ENCODE peak calls at places on chromosomes 7 and 10, in four cellular contexts. One of them, this sample, is unnamed.

GRCh38 chr10:37831495-37832333 is 25.7 kb downstream of the ZNF248 start:
- DNase-seq in progenitor cell of endocrine pancreas: no peak
- DNase-seq in WERI-Rb-1: no peak
- DNase-seq in body of pancreas: no peak
- DNase-seq in this sample: no peak

GRCh38 chr10:15742831-15743230 is 23.1 kb upstream of the ITGA8 start:
- DNase-seq in progenitor cell of endocrine pancreas: no peak
- DNase-seq in WERI-Rb-1: no peak
- DNase-seq in body of pancreas: no peak
- DNase-seq in this sample: no peak

GRCh38 chr7:34596887-34597286 is 61.1 kb upstream of the NPSR1 start:
- DNase-seq in progenitor cell of endocrine pancreas: no peak
- DNase-seq in WERI-Rb-1: peak
- DNase-seq in body of pancreas: no peak
- DNase-seq in this sample: no peak

GRCh38 chr7:141696386-141696785 is 5.6 kb downstream of the DENND11 start:
- DNase-seq in progenitor cell of endocrine pancreas: no peak
- DNase-seq in WERI-Rb-1: no peak
- DNase-seq in body of pancreas: no peak
- DNase-seq in this sample: no peak

GRCh38 chr10:119198438-119198837 is 8.9 kb upstream of the GRK5 start:
- DNase-seq in progenitor cell of endocrine pancreas: no peak
- DNase-seq in WERI-Rb-1: peak
- DNase-seq in body of pancreas: peak
- DNase-seq in this sample: no peak

GRCh38 chr7:128890306-128891109 is 20.0 kb downstream of the KCP start:
- DNase-seq in progenitor cell of endocrine pancreas: no peak
- DNase-seq in WERI-Rb-1: peak
- DNase-seq in body of pancreas: no peak
- DNase-seq in this sample: no peak

GRCh38 chr7:28685660-28686417 is 272.3 kb downstream of the TRIL start:
- DNase-seq in progenitor cell of endocrine pancreas: no peak
- DNase-seq in WERI-Rb-1: no peak
- DNase-seq in body of pancreas: peak
- DNase-seq in this sample: peak

GRCh38 chr10:132232553-132232949 is 45.8 kb downstream of the DPYSL4 start:
- DNase-seq in progenitor cell of endocrine pancreas: no peak
- DNase-seq in WERI-Rb-1: no peak
- DNase-seq in body of pancreas: no peak
- DNase-seq in this sample: peak

GRCh38 chr10:116974442-116975005 is 30.5 kb downstream of the SHTN1 start:
- DNase-seq in progenitor cell of endocrine pancreas: no peak
- DNase-seq in WERI-Rb-1: no peak
- DNase-seq in body of pancreas: no peak
- DNase-seq in this sample: no peak

GRCh38 chr7:27641576-27642230 is 21.0 kb downstream of the HIBADH start:
- DNase-seq in progenitor cell of endocrine pancreas: no peak
- DNase-seq in WERI-Rb-1: no peak
- DNase-seq in body of pancreas: no peak
- DNase-seq in this sample: no peak

GRCh38 chr7:4436361-4436899 is 245.7 kb upstream of the FOXK1 start:
- DNase-seq in progenitor cell of endocrine pancreas: no peak
- DNase-seq in WERI-Rb-1: no peak
- DNase-seq in body of pancreas: no peak
- DNase-seq in this sample: no peak

GRCh38 chr7:45651056-45651444 is 76.9 kb downstream of the ADCY1 start:
- DNase-seq in progenitor cell of endocrine pancreas: no peak
- DNase-seq in WERI-Rb-1: no peak
- DNase-seq in body of pancreas: no peak
- DNase-seq in this sample: no peak

DNA sequence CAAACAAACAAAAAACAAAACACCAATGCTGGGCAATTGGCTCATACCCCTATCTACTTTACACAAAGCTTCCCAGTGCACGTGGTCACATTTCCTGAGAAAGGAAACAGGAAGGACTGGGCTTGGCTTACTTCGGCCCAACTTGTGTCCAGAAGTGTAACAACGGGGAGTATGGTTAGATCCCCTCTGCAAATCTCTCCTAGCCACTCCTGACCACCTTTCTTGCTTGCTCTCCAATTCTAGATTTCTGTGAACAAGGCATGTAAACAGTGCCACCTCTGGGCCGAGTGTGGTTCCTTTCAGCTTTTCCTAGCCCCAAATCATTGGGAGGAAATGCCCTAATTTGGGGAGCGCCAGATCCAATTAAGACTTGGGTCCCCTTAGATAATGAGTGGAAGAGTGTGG is 21.0 kb upstream of the FRAT2 start:
- DNase-seq in progenitor cell of endocrine pancreas: no peak
- DNase-seq in WERI-Rb-1: no peak
- DNase-seq in body of pancreas: peak
- DNase-seq in this sample: no peak
- TF ChIP-seq CTCF in progenitor cell of endocrine pancreas: peak
- TF ChIP-seq CTCF in WERI-Rb-1: peak
- TF ChIP-seq CTCF in body of pancreas: peak
- TF ChIP-seq CTCF in this sample: peak

GRCh38 chr10:114876169-114876568 is 54.6 kb downstream of the FHIP2A start:
- DNase-seq in progenitor cell of endocrine pancreas: no peak
- DNase-seq in WERI-Rb-1: no peak
- DNase-seq in body of pancreas: no peak
- DNase-seq in this sample: no peak

GRCh38 chr10:114876602-114877300 is 55.2 kb downstream of the FHIP2A start:
- DNase-seq in progenitor cell of endocrine pancreas: peak
- DNase-seq in WERI-Rb-1: peak
- DNase-seq in body of pancreas: peak
- DNase-seq in this sample: peak

GRCh38 chr10:114877301-114877644 is 55.7 kb downstream of the FHIP2A start:
- DNase-seq in progenitor cell of endocrine pancreas: no peak
- DNase-seq in WERI-Rb-1: no peak
- DNase-seq in body of pancreas: no peak
- DNase-seq in this sample: no peak

GRCh38 chr10:114872519-114873087 is 51.0 kb downstream of the FHIP2A start:
- DNase-seq in progenitor cell of endocrine pancreas: no peak
- DNase-seq in WERI-Rb-1: no peak
- DNase-seq in body of pancreas: no peak
- DNase-seq in this sample: no peak

GRCh38 chr10:114874827-114875541 is 53.4 kb downstream of the FHIP2A start:
- DNase-seq in progenitor cell of endocrine pancreas: no peak
- DNase-seq in WERI-Rb-1: peak
- DNase-seq in body of pancreas: peak
- DNase-seq in this sample: no peak
- TF ChIP-seq CTCF in progenitor cell of endocrine pancreas: peak
- TF ChIP-seq CTCF in WERI-Rb-1: no peak
- TF ChIP-seq CTCF in body of pancreas: no peak
- TF ChIP-seq CTCF in this sample: no peak

GRCh38 chr10:17407040-17407439 is 47.4 kb downstream of the ST8SIA6 start:
- DNase-seq in progenitor cell of endocrine pancreas: no peak
- DNase-seq in WERI-Rb-1: no peak
- DNase-seq in body of pancreas: no peak
- DNase-seq in this sample: no peak

GRCh38 chr10:17410907-17411306 is 43.5 kb downstream of the ST8SIA6 start:
- DNase-seq in progenitor cell of endocrine pancreas: no peak
- DNase-seq in WERI-Rb-1: no peak
- DNase-seq in body of pancreas: no peak
- DNase-seq in this sample: no peak

GRCh38 chr10:17412323-17412722 is 42.1 kb downstream of the ST8SIA6 start:
- DNase-seq in progenitor cell of endocrine pancreas: no peak
- DNase-seq in WERI-Rb-1: no peak
- DNase-seq in body of pancreas: peak
- DNase-seq in this sample: no peak

GRCh38 chr10:17406036-17406834 is 48.2 kb downstream of the ST8SIA6 start:
- DNase-seq in progenitor cell of endocrine pancreas: no peak
- DNase-seq in WERI-Rb-1: no peak
- DNase-seq in body of pancreas: no peak
- DNase-seq in this sample: no peak

DNA sequence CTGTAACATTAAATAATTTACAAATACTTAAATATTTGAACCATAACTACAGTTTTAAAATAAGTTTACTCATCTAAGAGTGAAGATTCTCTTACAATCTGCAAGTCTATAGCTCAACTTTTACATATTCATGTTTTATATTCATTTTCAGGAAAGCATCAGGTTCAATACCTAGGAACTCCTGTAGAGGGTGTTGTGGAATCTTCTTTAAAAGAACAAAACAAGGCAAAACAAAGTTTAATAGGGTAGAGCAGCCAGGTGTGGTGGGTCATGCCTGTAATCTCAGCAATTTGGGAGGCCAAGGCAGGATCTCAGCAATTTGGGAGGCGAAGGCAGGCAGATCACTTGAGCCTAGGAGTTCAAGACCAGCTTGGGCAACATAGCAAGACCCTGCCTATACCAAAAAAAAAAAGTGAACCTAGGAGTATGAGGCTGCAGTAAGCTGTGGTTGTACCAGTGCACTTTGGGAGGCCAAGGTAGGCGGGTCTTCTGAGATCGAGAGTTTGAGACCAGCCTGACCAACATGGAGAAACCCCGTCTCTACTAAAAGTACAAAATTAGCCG is 45.1 kb downstream of the ST8SIA6 start:
- DNase-seq in progenitor cell of endocrine pancreas: no peak
- DNase-seq in WERI-Rb-1: no peak
- DNase-seq in body of pancreas: no peak
- DNase-seq in this sample: no peak
- TF ChIP-seq CTCF in progenitor cell of endocrine pancreas: peak
- TF ChIP-seq CTCF in WERI-Rb-1: peak
- TF ChIP-seq CTCF in body of pancreas: peak
- TF ChIP-seq CTCF in this sample: peak

DNA sequence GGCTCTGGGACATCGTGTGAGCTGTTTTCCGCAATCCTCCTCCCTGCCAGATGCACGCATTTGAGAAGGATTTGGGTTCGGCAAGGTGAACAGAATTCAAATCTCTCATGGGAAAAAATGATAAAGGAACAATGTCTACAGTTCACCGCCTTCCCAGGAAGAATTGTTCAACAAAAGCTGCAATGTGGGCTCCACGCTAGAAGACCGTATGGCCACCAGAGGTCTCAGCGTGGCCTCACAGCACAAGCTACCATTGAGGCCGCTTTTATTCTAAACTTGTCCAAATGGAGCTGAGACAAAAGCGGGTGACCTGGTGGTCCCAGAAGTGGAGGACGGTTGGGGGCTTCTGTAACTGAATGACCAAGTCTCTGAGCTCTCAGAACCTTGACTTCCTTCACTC is 733.1 kb downstream of the PARD3 start:
- DNase-seq in progenitor cell of endocrine pancreas: no peak
- DNase-seq in WERI-Rb-1: no peak
- DNase-seq in body of pancreas: no peak
- DNase-seq in this sample: no peak
- TF ChIP-seq CTCF in progenitor cell of endocrine pancreas: no peak
- TF ChIP-seq CTCF in WERI-Rb-1: no peak
- TF ChIP-seq CTCF in body of pancreas: no peak
- TF ChIP-seq CTCF in this sample: no peak

GRCh38 chr7:116859323-116859722 is 3.1 kb upstream of the CAPZA2 start:
- DNase-seq in progenitor cell of endocrine pancreas: no peak
- DNase-seq in WERI-Rb-1: no peak
- DNase-seq in body of pancreas: no peak
- DNase-seq in this sample: no peak

GRCh38 chr7:116863168-116863670 is 832 bp downstream of the CAPZA2 start:
- DNase-seq in progenitor cell of endocrine pancreas: peak
- DNase-seq in WERI-Rb-1: peak
- DNase-seq in body of pancreas: peak
- DNase-seq in this sample: no peak

GRCh38 chr7:116861717-116862116 is 670 bp upstream of the CAPZA2 start:
- DNase-seq in progenitor cell of endocrine pancreas: no peak
- DNase-seq in WERI-Rb-1: no peak
- DNase-seq in body of pancreas: no peak
- DNase-seq in this sample: no peak

GRCh38 chr7:116864084-116864483 is 1.7 kb downstream of the CAPZA2 start:
- DNase-seq in progenitor cell of endocrine pancreas: no peak
- DNase-seq in WERI-Rb-1: no peak
- DNase-seq in body of pancreas: no peak
- DNase-seq in this sample: no peak

DNA sequence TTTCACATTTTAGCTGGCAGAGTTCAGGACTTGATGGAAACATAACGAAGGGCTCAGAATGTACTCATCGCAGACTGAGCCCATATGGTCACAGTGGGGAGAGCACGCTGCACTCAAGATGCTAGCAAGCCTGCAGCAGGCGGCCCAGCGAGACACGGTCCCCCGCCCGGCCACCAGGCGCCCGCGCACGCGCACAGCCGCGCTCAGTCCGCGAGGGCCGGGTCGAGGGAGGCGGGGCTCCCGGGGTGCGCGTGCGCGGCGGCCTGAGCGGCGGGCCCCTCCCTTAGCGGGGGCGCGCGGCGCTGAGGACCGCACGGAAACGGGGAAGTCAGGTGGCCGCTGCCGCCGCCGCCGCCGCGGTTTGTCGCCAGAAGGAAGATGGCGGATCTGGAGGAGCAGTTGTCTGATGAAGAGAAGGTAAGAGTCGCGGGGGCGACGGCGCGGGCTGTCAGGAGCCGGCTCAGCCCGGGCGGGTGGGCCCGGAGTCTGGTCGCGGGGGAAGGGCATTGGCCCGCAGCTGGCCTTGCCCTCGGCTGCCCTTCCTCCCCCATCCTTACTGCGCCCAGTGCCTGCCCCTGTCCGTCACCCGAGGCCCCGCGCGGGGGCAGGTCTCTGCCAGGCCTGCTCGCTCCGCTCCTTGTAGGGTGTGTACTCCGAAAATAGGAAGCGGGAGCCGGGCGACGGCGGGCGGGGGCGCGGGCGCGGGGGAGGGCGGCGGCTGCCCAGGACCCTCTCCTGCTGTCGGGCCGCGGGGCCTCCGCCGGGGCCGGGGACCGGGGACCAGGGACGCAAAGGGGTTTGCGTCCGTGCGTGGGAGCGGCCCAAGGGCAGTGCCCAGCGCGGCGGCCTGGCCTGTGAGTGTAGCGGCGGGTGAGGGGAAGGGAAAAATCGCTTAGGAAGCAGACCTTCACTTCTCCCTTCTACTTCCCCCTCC is at the start of gene CAPZA2:
- DNase-seq in progenitor cell of endocrine pancreas: peak
- DNase-seq in WERI-Rb-1: peak
- DNase-seq in body of pancreas: peak
- DNase-seq in this sample: peak
- TF ChIP-seq CTCF in progenitor cell of endocrine pancreas: peak
- TF ChIP-seq CTCF in WERI-Rb-1: peak
- TF ChIP-seq CTCF in body of pancreas: peak
- TF ChIP-seq CTCF in this sample: peak

GRCh38 chr10:115711306-115711705 is 561.7 kb downstream of the GFRA1 start:
- DNase-seq in progenitor cell of endocrine pancreas: no peak
- DNase-seq in WERI-Rb-1: no peak
- DNase-seq in body of pancreas: no peak
- DNase-seq in this sample: no peak

GRCh38 chr10:115706482-115707076 is 566.4 kb downstream of the GFRA1 start:
- DNase-seq in progenitor cell of endocrine pancreas: no peak
- DNase-seq in WERI-Rb-1: no peak
- DNase-seq in body of pancreas: no peak
- DNase-seq in this sample: no peak

GRCh38 chr10:115710136-115710535 is 562.9 kb downstream of the GFRA1 start:
- DNase-seq in progenitor cell of endocrine pancreas: no peak
- DNase-seq in WERI-Rb-1: no peak
- DNase-seq in body of pancreas: no peak
- DNase-seq in this sample: no peak
- TF ChIP-seq CTCF in progenitor cell of endocrine pancreas: peak
- TF ChIP-seq CTCF in WERI-Rb-1: no peak
- TF ChIP-seq CTCF in body of pancreas: no peak
- TF ChIP-seq CTCF in this sample: no peak

This sample was measured in CD14-positive monocyte.